ENCODE peak calls at places on chromosomes 3 and 15, in four cellular contexts. B is K562, W is GM12878, T is HepG2. L is an unnamed sample.

GRCh38 chr15:84647726-84648125 is 6.4 kb downstream of the WDR73 start:
- DNase-seq in B (no peak), W (no peak), T (no peak), L (no peak)

GRCh38 chr15:96551196-96551595 is 220.7 kb downstream of the NR2F2 start:
- DNase-seq in B (no peak), W (no peak), T (no peak), L (no peak)

GRCh38 chr3:27125821-27126501 is 243.2 kb downstream of the NEK10 start:
- DNase-seq in B (no peak), W (no peak), T (no peak), L (no peak)

GRCh38 chr3:126849768-126850167 is 133.1 kb upstream of the PLXNA1 start:
- DNase-seq in B (no peak), W (no peak), T (no peak), L (no peak)

GRCh38 chr3:30847589-30847988 is 46.9 kb downstream of the GADL1 start:
- DNase-seq in B (no peak), W (no peak), T (no peak), L (no peak)

GRCh38 chr3:4522962-4523361 is 29.8 kb downstream of the ITPR1 start:
- DNase-seq in B (no peak), W (no peak), T (no peak), L (no peak)

GRCh38 chr15:92682772-92683510 is 27.4 kb upstream of the FAM174B start:
- DNase-seq in B (no peak), W (no peak), T (no peak), L (no peak)

GRCh38 chr3:106006001-106006400 is 137.2 kb upstream of the CBLB start:
- DNase-seq in B (no peak), W (no peak), T (no peak), L (no peak)

GRCh38 chr15:65020419-65020818 is 9.0 kb downstream of the MTFMT start:
- DNase-seq in B (peak), W (no peak), T (no peak), L (no peak)

GRCh38 chr3:78402720-78403119 is 1362.8 kb downstream of the ROBO2 start:
- DNase-seq in B (no peak), W (no peak), T (no peak), L (no peak)

GRCh38 chr15:77118787-77119410 is 48.0 kb upstream of the TSPAN3 start:
- DNase-seq in B (no peak), W (peak), T (peak), L (no peak)

GRCh38 chr15:75450307-75451201 is 936 bp downstream of the SIN3A start:
- DNase-seq in B (peak), W (peak), T (peak), L (peak)

GRCh38 chr3:170499562-170500156 is 81.0 kb downstream of the CLDN11 start:
- DNase-seq in B (peak), W (no peak), T (peak), L (peak)

GRCh38 chr3:106830334-106830733 is 546.9 kb upstream of the CCDC54 start:
- DNase-seq in B (no peak), W (no peak), T (no peak), L (no peak)

GRCh38 chr3:182257361-182257760 is 535.9 kb upstream of the ATP11B start:
- DNase-seq in B (no peak), W (no peak), T (no peak), L (no peak)

GRCh38 chr3:97662808-97663207 is 101.8 kb upstream of the ARL6 start:
- DNase-seq in B (no peak), W (no peak), T (no peak), L (peak)

GRCh38 chr3:12588039-12588673 is 31.3 kb downstream of the MKRN2 start:
- DNase-seq in B (no peak), W (no peak), T (no peak), L (no peak)

GRCh38 chr3:73036694-73037368 is 24.6 kb upstream of the EBLN2 start:
- DNase-seq in B (no peak), W (no peak), T (no peak), L (no peak)

GRCh38 chr3:45010718-45011355 is 15.3 kb upstream of the CLEC3B start:
- DNase-seq in B (no peak), W (no peak), T (no peak), L (no peak)

GRCh38 chr3:4765212-4765611 is 214.0 kb upstream of the BHLHE40 start:
- DNase-seq in B (no peak), W (no peak), T (no peak), L (no peak)

GRCh38 chr3:129315386-129315991 is 36.8 kb downstream of the HMCES start:
- DNase-seq in B (peak), W (no peak), T (no peak), L (no peak)

GRCh38 chr3:146581877-146582508 is 23.2 kb downstream of the PLSCR5 start:
- DNase-seq in B (no peak), W (no peak), T (peak), L (no peak)

DNA sequence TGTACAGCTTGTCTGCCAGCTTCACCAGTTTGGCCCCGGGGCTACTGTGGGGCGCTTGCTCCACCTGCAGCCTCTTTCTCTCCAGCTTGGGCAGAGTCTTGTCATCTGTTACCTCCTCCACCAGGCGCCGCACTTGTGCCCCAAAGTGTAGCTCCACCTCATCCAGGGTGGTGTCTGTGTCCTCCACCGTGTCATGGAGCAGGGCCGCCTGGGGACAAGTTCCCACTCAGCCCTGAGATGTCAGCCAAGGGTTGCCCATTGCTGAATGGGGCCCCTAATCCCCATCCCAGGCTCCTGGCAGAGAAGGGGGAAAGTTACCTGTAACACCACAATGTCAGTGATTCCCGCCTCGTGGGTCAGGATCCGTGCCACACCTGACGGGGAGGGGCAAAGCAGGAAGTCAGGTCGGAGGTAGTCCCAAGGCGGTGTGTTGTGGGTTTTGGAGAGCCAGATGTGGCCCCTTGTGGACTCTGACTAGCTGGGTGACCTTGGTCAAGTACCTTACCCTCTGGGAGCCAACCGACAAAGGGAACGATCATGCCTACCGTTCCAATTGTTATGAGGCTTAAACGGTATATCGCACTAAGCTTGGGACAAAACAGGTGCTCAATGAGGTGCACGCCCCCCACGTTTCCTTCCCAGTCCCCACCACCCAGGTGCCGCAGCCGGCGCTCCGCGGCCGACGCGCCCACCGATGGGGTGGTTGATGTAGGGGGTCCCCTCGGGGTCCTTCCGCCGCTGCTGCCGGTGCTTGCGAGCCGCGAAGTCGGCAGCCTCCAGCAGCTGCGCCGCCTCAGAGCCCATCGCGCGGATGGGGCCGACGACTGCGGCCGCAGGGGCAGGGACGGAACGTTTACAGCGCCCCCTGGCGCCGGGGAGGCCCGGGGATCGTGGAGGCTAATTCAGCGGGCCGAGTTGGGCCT is at the start of gene HDDC3:
- DNase-seq in B (peak), W (peak), T (peak), L (peak)
- TF ChIP-seq TCF7 in B (no peak), W (no peak), T (no peak), L (no peak)

DNA sequence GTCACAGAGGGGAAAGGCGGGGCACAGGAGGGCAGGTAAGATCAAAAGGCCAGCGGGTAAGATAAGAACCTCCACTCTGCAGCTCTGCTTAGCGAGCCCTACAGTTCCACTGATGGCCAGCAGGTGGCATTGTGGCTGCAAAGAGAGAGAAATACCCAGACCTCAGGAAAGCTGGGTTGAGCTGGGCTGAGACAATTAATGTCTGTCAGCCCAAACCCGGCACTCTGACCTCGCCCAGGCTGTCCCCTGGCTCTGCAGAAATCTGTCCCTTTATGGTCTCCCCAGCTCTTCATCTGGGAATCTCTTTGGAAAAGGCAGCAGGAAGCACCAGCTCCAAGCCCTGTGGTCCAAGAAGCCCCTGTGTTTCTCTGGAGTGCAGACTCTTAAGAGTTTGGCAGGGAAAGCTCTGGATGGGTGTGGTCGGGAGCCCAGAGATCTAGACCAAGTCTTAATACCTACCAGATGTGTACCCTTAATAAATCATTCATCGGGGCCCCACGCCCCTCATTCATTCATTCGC is 8.3 kb downstream of the MFGE8 start:
- DNase-seq in B (peak), W (peak), T (peak), L (peak)
- TF ChIP-seq SP1 in B (peak), W (no peak), T (no peak), L (no peak)

DNA sequence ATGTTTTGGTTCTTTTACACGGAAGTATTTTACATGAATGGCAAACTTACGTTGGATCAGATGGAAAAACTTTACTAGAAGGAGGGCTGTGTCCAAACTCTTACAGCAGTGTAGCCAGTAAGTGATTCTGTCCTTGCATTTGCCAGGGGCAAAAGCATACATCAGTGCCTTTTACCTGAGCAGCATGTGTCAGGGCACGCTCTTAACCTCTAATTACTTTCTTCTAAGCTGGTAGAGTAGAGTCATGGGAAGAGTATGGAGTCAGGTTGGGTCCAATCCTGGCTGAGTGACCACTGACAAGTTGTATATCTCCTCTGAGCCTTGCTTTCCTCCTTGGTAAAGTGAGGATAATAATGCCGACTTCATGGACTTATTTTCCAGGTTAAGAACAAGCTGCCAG is 47.1 kb downstream of the RYR3 start:
- DNase-seq in B (no peak), W (no peak), T (no peak), L (no peak)
- TF ChIP-seq TCF7 in B (no peak), W (no peak), T (no peak), L (no peak)

GRCh38 chr3:46709147-46709654 is 8.0 kb downstream of the TMIE start:
- DNase-seq in B (no peak), W (no peak), T (no peak), L (no peak)
- TF ChIP-seq SP1 in B (no peak), W (no peak), T (no peak), L (no peak)

GRCh38 chr15:33955945-33956344 is 12.4 kb upstream of the CHRM5 start:
- DNase-seq in B (no peak), W (no peak), T (no peak), L (no peak)
- TF ChIP-seq TCF7 in B (no peak), W (no peak), T (no peak), L (no peak)